ENCODE peak calls at places on chromosomes 13 and 19, in six cellular contexts. One of them, this sample, is unnamed.
A peak's percentile ranks its signal among the peaks of the same experiment; 100 is the strongest.

GRCh38 chr13:109719962-109720646 is 66.3 kb downstream of the IRS2 start:
- DNase-seq in SK-N-SH: no peak
- DNase-seq in CD4-positive, CD25-positive, alpha-beta regulatory T cell: no peak
- DNase-seq in heart left ventricle: no peak
- DNase-seq in pancreas: no peak
- DNase-seq in body of pancreas: no peak
- DNase-seq in this sample: no peak

GRCh38 chr19:30228726-30229523 is 143.3 kb upstream of the ZNF536 start:
- DNase-seq in body of pancreas: no peak
- DNase-seq in SK-N-SH: peak; percentile 76
- DNase-seq in heart left ventricle: no peak
- DNase-seq in CD4-positive, CD25-positive, alpha-beta regulatory T cell: no peak
- DNase-seq in pancreas: no peak
- DNase-seq in this sample: no peak

GRCh38 chr13:114017028-114017630 is 43.3 kb upstream of the C13orf46 start:
- DNase-seq in pancreas: peak; percentile 53
- DNase-seq in body of pancreas: no peak
- DNase-seq in CD4-positive, CD25-positive, alpha-beta regulatory T cell: no peak
- DNase-seq in heart left ventricle: peak; percentile 20
- DNase-seq in SK-N-SH: peak; percentile 59
- DNase-seq in this sample: peak; percentile 34

GRCh38 chr13:21673592-21674270 is 2.9 kb downstream of the FGF9 start:
- DNase-seq in SK-N-SH: peak; percentile 83
- DNase-seq in heart left ventricle: peak; percentile 53
- DNase-seq in body of pancreas: peak; percentile 57
- DNase-seq in pancreas: peak; percentile 79
- DNase-seq in CD4-positive, CD25-positive, alpha-beta regulatory T cell: peak; percentile 49
- DNase-seq in this sample: peak; percentile 53

GRCh38 chr13:74767031-74767430 is 632.8 kb upstream of the KLF12 start:
- DNase-seq in CD4-positive, CD25-positive, alpha-beta regulatory T cell: no peak
- DNase-seq in body of pancreas: no peak
- DNase-seq in pancreas: no peak
- DNase-seq in SK-N-SH: no peak
- DNase-seq in heart left ventricle: no peak
- DNase-seq in this sample: peak; percentile 58

GRCh38 chr13:94708031-94708571 is 4.2 kb downstream of the SOX21 start:
- DNase-seq in pancreas: no peak
- DNase-seq in SK-N-SH: peak; percentile 48
- DNase-seq in CD4-positive, CD25-positive, alpha-beta regulatory T cell: no peak
- DNase-seq in body of pancreas: no peak
- DNase-seq in heart left ventricle: no peak
- DNase-seq in this sample: no peak

GRCh38 chr19:55642153-55643002 is 1.1 kb upstream of the ZNF581 start:
- DNase-seq in SK-N-SH: peak; percentile 47
- DNase-seq in CD4-positive, CD25-positive, alpha-beta regulatory T cell: peak; percentile 42
- DNase-seq in pancreas: peak; percentile 82
- DNase-seq in heart left ventricle: no peak
- DNase-seq in body of pancreas: no peak
- DNase-seq in this sample: peak; percentile 35

GRCh38 chr19:28542394-28543243 is 670.3 kb downstream of the UQCRFS1 start:
- DNase-seq in heart left ventricle: no peak
- DNase-seq in pancreas: no peak
- DNase-seq in SK-N-SH: no peak
- DNase-seq in body of pancreas: no peak
- DNase-seq in CD4-positive, CD25-positive, alpha-beta regulatory T cell: no peak
- DNase-seq in this sample: no peak

GRCh38 chr19:34260771-34261173 is 6.4 kb downstream of the GARRE1 start:
- DNase-seq in pancreas: no peak
- DNase-seq in CD4-positive, CD25-positive, alpha-beta regulatory T cell: no peak
- DNase-seq in SK-N-SH: no peak
- DNase-seq in heart left ventricle: no peak
- DNase-seq in body of pancreas: no peak
- DNase-seq in this sample: no peak

GRCh38 chr13:108463365-108463764 is 166.0 kb upstream of the MYO16 start:
- DNase-seq in SK-N-SH: no peak
- DNase-seq in CD4-positive, CD25-positive, alpha-beta regulatory T cell: peak; percentile 27
- DNase-seq in body of pancreas: no peak
- DNase-seq in heart left ventricle: no peak
- DNase-seq in pancreas: no peak
- DNase-seq in this sample: no peak

GRCh38 chr13:32902898-32903297 is 113.3 kb upstream of the KL start:
- DNase-seq in pancreas: no peak
- DNase-seq in heart left ventricle: peak; percentile 92
- DNase-seq in SK-N-SH: no peak
- DNase-seq in body of pancreas: peak; percentile 19
- DNase-seq in CD4-positive, CD25-positive, alpha-beta regulatory T cell: no peak
- DNase-seq in this sample: peak; percentile 91

GRCh38 chr19:4009990-4010807 is 2.7 kb downstream of the PIAS4 start:
- DNase-seq in SK-N-SH: peak; percentile 6
- DNase-seq in pancreas: peak; percentile 64
- DNase-seq in body of pancreas: peak; percentile 59
- DNase-seq in CD4-positive, CD25-positive, alpha-beta regulatory T cell: no peak
- DNase-seq in heart left ventricle: no peak
- DNase-seq in this sample: no peak

GRCh38 chr19:35531291-35531690 is 2.0 kb upstream of the GAPDHS start:
- DNase-seq in pancreas: no peak
- DNase-seq in CD4-positive, CD25-positive, alpha-beta regulatory T cell: no peak
- DNase-seq in body of pancreas: no peak
- DNase-seq in heart left ventricle: no peak
- DNase-seq in SK-N-SH: no peak
- DNase-seq in this sample: no peak

GRCh38 chr13:110525328-110526319 is 35.9 kb downstream of the RAB20 start:
- DNase-seq in pancreas: peak; percentile 65
- DNase-seq in CD4-positive, CD25-positive, alpha-beta regulatory T cell: peak; percentile 58
- DNase-seq in body of pancreas: no peak
- DNase-seq in SK-N-SH: no peak
- DNase-seq in heart left ventricle: peak; percentile 80
- DNase-seq in this sample: no peak

GRCh38 chr19:47005873-47006272 is 13.8 kb upstream of the NPAS1 start:
- DNase-seq in body of pancreas: no peak
- DNase-seq in SK-N-SH: peak; percentile 72
- DNase-seq in pancreas: no peak
- DNase-seq in CD4-positive, CD25-positive, alpha-beta regulatory T cell: peak; percentile 19
- DNase-seq in heart left ventricle: no peak
- DNase-seq in this sample: peak; percentile 37

GRCh38 chr13:46489586-46490023 is 63.4 kb upstream of the LRCH1 start:
- DNase-seq in heart left ventricle: no peak
- DNase-seq in CD4-positive, CD25-positive, alpha-beta regulatory T cell: no peak
- DNase-seq in body of pancreas: no peak
- DNase-seq in SK-N-SH: no peak
- DNase-seq in pancreas: no peak
- DNase-seq in this sample: peak; percentile 88

GRCh38 chr19:13946414-13946813 is 5.9 kb upstream of the DCAF15 start:
- DNase-seq in heart left ventricle: no peak
- DNase-seq in SK-N-SH: no peak
- DNase-seq in pancreas: no peak
- DNase-seq in CD4-positive, CD25-positive, alpha-beta regulatory T cell: no peak
- DNase-seq in body of pancreas: no peak
- DNase-seq in this sample: no peak

GRCh38 chr13:82477436-82477835 is 1404.8 kb downstream of the SLITRK1 start:
- DNase-seq in body of pancreas: no peak
- DNase-seq in pancreas: no peak
- DNase-seq in heart left ventricle: no peak
- DNase-seq in SK-N-SH: no peak
- DNase-seq in CD4-positive, CD25-positive, alpha-beta regulatory T cell: no peak
- DNase-seq in this sample: no peak

GRCh38 chr19:3710265-3710812 is 2.2 kb downstream of the TJP3 start:
- DNase-seq in SK-N-SH: peak; percentile 20
- DNase-seq in heart left ventricle: peak; percentile 89
- DNase-seq in pancreas: peak; percentile 98
- DNase-seq in CD4-positive, CD25-positive, alpha-beta regulatory T cell: no peak
- DNase-seq in body of pancreas: peak; percentile 93
- DNase-seq in this sample: peak; percentile 17

GRCh38 chr19:40223135-40223822 is 3.2 kb downstream of the CCNP start:
- DNase-seq in SK-N-SH: no peak
- DNase-seq in pancreas: no peak
- DNase-seq in CD4-positive, CD25-positive, alpha-beta regulatory T cell: peak; percentile 39
- DNase-seq in heart left ventricle: no peak
- DNase-seq in body of pancreas: no peak
- DNase-seq in this sample: no peak

GRCh38 chr19:9323557-9323918 is 441 bp upstream of the ZNF559 start:
- DNase-seq in heart left ventricle: peak; percentile 82
- DNase-seq in CD4-positive, CD25-positive, alpha-beta regulatory T cell: peak; percentile 74
- DNase-seq in body of pancreas: peak; percentile 45
- DNase-seq in pancreas: no peak
- DNase-seq in SK-N-SH: peak; percentile 66
- DNase-seq in this sample: peak; percentile 74

GRCh38 chr13:103862525-103862924 is 796.3 kb upstream of the SLC10A2 start:
- DNase-seq in body of pancreas: no peak
- DNase-seq in CD4-positive, CD25-positive, alpha-beta regulatory T cell: no peak
- DNase-seq in heart left ventricle: no peak
- DNase-seq in pancreas: no peak
- DNase-seq in SK-N-SH: no peak
- DNase-seq in this sample: no peak

GRCh38 chr19:3768015-3768747 is 3.8 kb downstream of the RAX2 start:
- DNase-seq in CD4-positive, CD25-positive, alpha-beta regulatory T cell: no peak
- DNase-seq in heart left ventricle: no peak
- DNase-seq in pancreas: peak; percentile 58
- DNase-seq in body of pancreas: no peak
- DNase-seq in SK-N-SH: no peak
- DNase-seq in this sample: no peak

GRCh38 chr13:25715760-25716159 is 336.1 kb downstream of the SHISA2 start:
- DNase-seq in CD4-positive, CD25-positive, alpha-beta regulatory T cell: no peak
- DNase-seq in pancreas: no peak
- DNase-seq in body of pancreas: no peak
- DNase-seq in heart left ventricle: no peak
- DNase-seq in SK-N-SH: no peak
- DNase-seq in this sample: no peak

GRCh38 chr13:48741377-48741776 is 87.6 kb downstream of the CYSLTR2 start:
- DNase-seq in SK-N-SH: peak; percentile 30
- DNase-seq in pancreas: no peak
- DNase-seq in body of pancreas: peak; percentile 22
- DNase-seq in heart left ventricle: no peak
- DNase-seq in CD4-positive, CD25-positive, alpha-beta regulatory T cell: no peak
- DNase-seq in this sample: no peak

GRCh38 chr19:53355739-53356138 is 9.8 kb upstream of the ZNF525 start:
- DNase-seq in CD4-positive, CD25-positive, alpha-beta regulatory T cell: no peak
- DNase-seq in pancreas: no peak
- DNase-seq in body of pancreas: no peak
- DNase-seq in SK-N-SH: no peak
- DNase-seq in heart left ventricle: no peak
- DNase-seq in this sample: no peak
- H3K4me3 ChIP-seq in CD4-positive, CD25-positive, alpha-beta regulatory T cell: no peak overlapping the region
- H3K4me3 ChIP-seq in pancreas: no peak overlapping the region
- H3K4me3 ChIP-seq in body of pancreas: no peak overlapping the region
- H3K4me3 ChIP-seq in SK-N-SH: no peak overlapping the region
- H3K4me3 ChIP-seq in heart left ventricle: no peak overlapping the region
- H3K4me3 ChIP-seq in this sample: no peak overlapping the region

GRCh38 chr19:53333071-53333465 is 481 bp upstream of the ZNF845 start:
- DNase-seq in CD4-positive, CD25-positive, alpha-beta regulatory T cell: peak; percentile 44
- DNase-seq in body of pancreas: peak; percentile 51
- DNase-seq in heart left ventricle: peak; percentile 61
- DNase-seq in pancreas: peak; percentile 55
- DNase-seq in SK-N-SH: peak; percentile 61
- DNase-seq in this sample: peak; percentile 70
- H3K9me3 ChIP-seq in CD4-positive, CD25-positive, alpha-beta regulatory T cell: peaks cover 9% of the 10 kb centered on the region
- H3K9me3 ChIP-seq in body of pancreas: no peaks in the 10 kb centered on the region
- H3K9me3 ChIP-seq in heart left ventricle: peaks cover 11% of the 10 kb centered on the region
- H3K9me3 ChIP-seq in pancreas: no peaks in the 10 kb centered on the region
- H3K9me3 ChIP-seq in SK-N-SH: no peaks in the 10 kb centered on the region
- H3K9me3 ChIP-seq in this sample: peaks cover 11% of the 10 kb centered on the region

GRCh38 chr19:374183-374885 is 29.7 kb upstream of the MIER2 start:
- DNase-seq in CD4-positive, CD25-positive, alpha-beta regulatory T cell: no peak
- DNase-seq in SK-N-SH: no peak
- DNase-seq in heart left ventricle: no peak
- DNase-seq in pancreas: no peak
- DNase-seq in body of pancreas: no peak
- DNase-seq in this sample: no peak
- H3K27me3 ChIP-seq in CD4-positive, CD25-positive, alpha-beta regulatory T cell: no peaks in the 10 kb centered on the region
- H3K27me3 ChIP-seq in SK-N-SH: no peaks in the 10 kb centered on the region
- H3K27me3 ChIP-seq in heart left ventricle: peaks cover 39% of the 10 kb centered on the region
- H3K27me3 ChIP-seq in pancreas: no peaks in the 10 kb centered on the region
- H3K27me3 ChIP-seq in body of pancreas: no peaks in the 10 kb centered on the region
- H3K27me3 ChIP-seq in this sample: no peaks in the 10 kb centered on the region

GRCh38 chr19:11963566-11964355 is 1.1 kb upstream of the ZNF763 start:
- DNase-seq in SK-N-SH: peak; percentile 81
- DNase-seq in pancreas: peak; percentile 76
- DNase-seq in body of pancreas: peak; percentile 71
- DNase-seq in heart left ventricle: peak; percentile 92
- DNase-seq in CD4-positive, CD25-positive, alpha-beta regulatory T cell: peak; percentile 71
- DNase-seq in this sample: peak; percentile 36
- H3K4me3 ChIP-seq in SK-N-SH: no peak overlapping the region
- H3K4me3 ChIP-seq in pancreas: no peak overlapping the region
- H3K4me3 ChIP-seq in body of pancreas: no peak overlapping the region
- H3K4me3 ChIP-seq in heart left ventricle: peak overlapping the region; percentile 83
- H3K4me3 ChIP-seq in CD4-positive, CD25-positive, alpha-beta regulatory T cell: peak overlapping the region; percentile 77
- H3K4me3 ChIP-seq in this sample: no peak overlapping the region

DNA sequence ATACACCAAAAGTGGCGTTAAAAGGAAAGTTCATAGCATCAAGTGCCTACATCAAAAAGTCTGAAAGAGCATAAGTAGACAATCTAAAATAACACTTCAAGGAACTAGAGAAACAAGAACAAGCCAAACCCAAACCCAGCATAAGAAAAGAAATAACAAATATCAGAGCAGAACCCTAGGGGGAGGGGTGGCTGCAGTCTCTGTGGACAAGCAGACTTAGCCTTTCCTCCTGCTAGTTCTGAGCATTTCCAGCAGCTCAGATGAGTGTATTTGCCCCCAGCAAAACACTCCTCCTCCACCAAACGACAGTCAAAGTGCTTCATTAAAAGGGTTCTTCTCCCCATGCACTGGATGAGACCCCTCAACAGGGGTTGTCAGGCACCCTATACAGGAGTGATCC is 7.1 kb upstream of the ZNF90 start:
- DNase-seq in body of pancreas: no peak
- DNase-seq in SK-N-SH: no peak
- DNase-seq in CD4-positive, CD25-positive, alpha-beta regulatory T cell: no peak
- DNase-seq in pancreas: no peak
- DNase-seq in heart left ventricle: no peak
- DNase-seq in this sample: no peak
- H3K9me3 ChIP-seq in body of pancreas: no peaks in the 10 kb centered on the region
- H3K9me3 ChIP-seq in SK-N-SH: no peaks in the 10 kb centered on the region
- H3K9me3 ChIP-seq in CD4-positive, CD25-positive, alpha-beta regulatory T cell: no peaks in the 10 kb centered on the region
- H3K9me3 ChIP-seq in pancreas: no peaks in the 10 kb centered on the region
- H3K9me3 ChIP-seq in heart left ventricle: no peaks in the 10 kb centered on the region
- H3K9me3 ChIP-seq in this sample: no peaks in the 10 kb centered on the region

DNA sequence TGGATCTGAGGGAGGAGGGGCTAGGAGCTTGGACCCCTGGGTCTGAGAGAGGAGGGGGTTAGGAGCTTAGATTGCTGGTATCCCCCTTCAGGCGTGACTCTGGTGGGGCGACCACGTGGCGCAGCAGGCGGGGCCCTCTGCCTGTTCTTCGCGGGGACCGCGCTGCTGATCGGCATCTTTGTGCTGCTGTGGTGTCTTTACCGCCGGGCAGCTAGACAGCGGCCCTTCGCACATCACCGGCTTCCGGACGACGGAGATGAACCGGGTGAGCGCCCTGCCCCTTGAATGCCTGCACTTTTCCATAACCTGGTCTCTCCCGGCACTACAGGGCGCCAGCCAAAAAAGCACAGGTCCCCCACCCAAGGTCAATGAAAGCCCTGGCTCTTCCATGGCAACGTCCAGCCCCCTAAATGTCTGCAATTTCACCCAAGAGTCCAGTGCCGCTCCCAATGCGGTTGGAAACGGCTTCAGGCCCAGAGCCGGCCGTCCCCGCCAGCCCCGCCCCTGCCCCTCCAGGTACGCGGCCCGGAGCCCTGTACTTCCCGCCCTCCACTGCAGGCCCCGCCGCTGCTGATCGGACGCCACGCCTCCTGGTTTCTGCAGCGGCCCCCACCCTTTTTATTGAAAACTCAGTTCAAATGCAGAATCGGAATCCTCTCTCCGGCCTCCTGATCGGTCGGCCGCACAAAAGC is 2.8 kb downstream of the GFY start:
- DNase-seq in body of pancreas: no peak
- DNase-seq in heart left ventricle: no peak
- DNase-seq in SK-N-SH: peak; percentile 70
- DNase-seq in pancreas: no peak
- DNase-seq in CD4-positive, CD25-positive, alpha-beta regulatory T cell: peak; percentile 35
- DNase-seq in this sample: no peak
- H3K27me3 ChIP-seq in body of pancreas: peaks cover 5% of the 10 kb centered on the region
- H3K27me3 ChIP-seq in heart left ventricle: peaks cover 99% of the 10 kb centered on the region
- H3K27me3 ChIP-seq in SK-N-SH: peaks cover 99% of the 10 kb centered on the region
- H3K27me3 ChIP-seq in pancreas: no peaks in the 10 kb centered on the region
- H3K27me3 ChIP-seq in CD4-positive, CD25-positive, alpha-beta regulatory T cell: peaks cover 46% of the 10 kb centered on the region
- H3K27me3 ChIP-seq in this sample: peaks cover 75% of the 10 kb centered on the region